ENCODE peak calls at places on chromosomes 16 and 17, in seven cellular contexts. S is A549; L is CD8-positive, alpha-beta memory T cell; R is right cardiac atrium; D is H9; V is left ventricle myocardium inferior; H is cardiac muscle cell. M is an unnamed sample.

GRCh38 chr17:42023524-42024349 is 3.8 kb downstream of the NKIRAS2 start:
- DNase-seq in S (no peak), V (peak; percentile 35), R (peak; percentile 40), L (no peak), H (peak; percentile 54), D (no peak), M (peak; percentile 7)

GRCh38 chr17:7842380-7842949 is 8.4 kb downstream of the KDM6B start:
- DNase-seq in R (peak; percentile 83), V (peak; percentile 55), D (no peak), L (peak; percentile 99), H (peak; percentile 89), S (peak; percentile 78), M (peak; percentile 94)

GRCh38 chr17:62732125-62732524 is 76.0 kb downstream of the MARCHF10 start:
- DNase-seq in D (peak; percentile 22), R (no peak), V (no peak), S (no peak), L (no peak), H (no peak), M (no peak)

GRCh38 chr17:79941088-79942010 is 94.3 kb downstream of the TBC1D16 start:
- DNase-seq in H (no peak), D (no peak), L (no peak), V (peak; percentile 4), S (no peak), R (peak; percentile 11), M (no peak)

GRCh38 chr16:11105038-11105903 is 150.7 kb downstream of the SOCS1 start:
- DNase-seq in L (no peak), H (peak; percentile 96), S (no peak), V (no peak), D (no peak), R (peak; percentile 51), M (peak; percentile 5)

GRCh38 chr16:314351-314750 is 31.4 kb downstream of the PDIA2 start:
- DNase-seq in S (no peak), D (no peak), R (no peak), L (no peak), H (no peak), V (no peak), M (no peak)

GRCh38 chr16:67805718-67806427 is 487 bp downstream of the RANBP10 start:
- DNase-seq in H (no peak), L (no peak), D (no peak), V (no peak), S (no peak), R (peak; percentile 33), M (no peak)

GRCh38 chr17:79627184-79627765 is 16.4 kb upstream of the RBFOX3 start:
- DNase-seq in S (no peak), V (no peak), D (peak; percentile 30), H (no peak), L (peak; percentile 18), R (no peak), M (no peak)

GRCh38 chr17:1959871-1960569 is 65.1 kb downstream of the RTN4RL1 start:
- DNase-seq in L (no peak), R (no peak), S (no peak), H (peak; percentile 58), V (no peak), D (no peak), M (no peak)

GRCh38 chr16:35174006-35174405 is 1714.6 kb downstream of the TP53TG3F start:
- DNase-seq in V (no peak), R (no peak), D (peak; percentile 5), S (no peak), L (no peak), H (no peak), M (no peak)

GRCh38 chr17:70050931-70051330 is 24.1 kb upstream of the KCNJ16 start:
- DNase-seq in L (no peak), V (no peak), D (no peak), H (no peak), S (no peak), R (no peak), M (no peak)

GRCh38 chr17:40436631-40437030 is 6.6 kb upstream of the IGFBP4 start:
- DNase-seq in D (no peak), L (peak; percentile 0), H (no peak), S (no peak), R (no peak), V (no peak), M (no peak)

GRCh38 chr16:25692734-25693508 is 1.2 kb downstream of the HS3ST4 start:
- DNase-seq in V (no peak), R (no peak), D (peak; percentile 55), L (no peak), S (no peak), H (no peak), M (no peak)

GRCh38 chr16:87435399-87436224 is 43.5 kb downstream of the MAP1LC3B start:
- DNase-seq in S (no peak), H (peak; percentile 65), R (no peak), D (no peak), L (no peak), V (no peak), M (no peak)

GRCh38 chr17:36936455-36936934 is 780 bp upstream of the LHX1 start:
- DNase-seq in R (no peak), S (no peak), L (no peak), V (no peak), H (no peak), D (peak; percentile 93), M (no peak)

GRCh38 chr17:2250140-2251095 is 53.2 kb downstream of the SMG6 start:
- DNase-seq in V (no peak), R (no peak), L (peak; percentile 68), H (peak; percentile 59), S (no peak), D (no peak), M (peak; percentile 38)

GRCh38 chr16:1223355-1224214 is 1.5 kb downstream of the TPSG1 start:
- DNase-seq in D (no peak), S (no peak), L (no peak), V (no peak), H (no peak), R (no peak), M (no peak)

GRCh38 chr16:18853694-18854093 is 52.3 kb upstream of the ARL6IP1 start:
- DNase-seq in S (no peak), H (peak; percentile 11), R (no peak), D (no peak), L (no peak), V (no peak), M (no peak)

GRCh38 chr16:18855196-18855595 is 53.8 kb upstream of the ARL6IP1 start:
- DNase-seq in H (no peak), L (no peak), V (no peak), R (no peak), S (no peak), D (no peak), M (no peak)

GRCh38 chr16:18852647-18853046 is 51.3 kb upstream of the ARL6IP1 start:
- DNase-seq in S (no peak), H (no peak), D (no peak), R (no peak), V (no peak), L (no peak), M (no peak)
- H3K27ac ChIP-seq in S (no peak overlapping the region), H (no peak overlapping the region), D (no peak overlapping the region), R (no peak overlapping the region), V (no peak overlapping the region), L (no peak overlapping the region), M (no peak overlapping the region)

DNA sequence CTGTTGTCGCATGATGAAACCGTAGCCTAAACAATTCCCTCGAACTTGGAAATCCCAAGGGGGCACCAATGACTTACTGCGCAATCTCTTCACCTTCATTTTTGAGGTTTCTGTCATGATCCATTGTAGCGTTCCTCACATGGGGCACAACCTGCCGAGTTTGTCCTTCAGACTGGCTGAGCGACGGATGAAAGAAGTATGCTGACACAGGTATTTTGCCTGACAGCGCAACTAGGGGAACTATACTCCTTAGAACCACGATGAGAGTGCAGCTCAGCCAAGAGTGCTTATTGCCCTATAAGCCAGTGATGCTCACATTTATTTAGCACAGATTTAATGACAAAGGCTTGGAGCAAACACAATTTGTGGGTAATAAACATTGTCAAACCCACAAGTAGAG is 106.3 kb upstream of the ZNF267 start:
- DNase-seq in L (no peak), H (no peak), R (no peak), D (no peak), V (no peak), S (no peak), M (no peak)
- H3K9me3 ChIP-seq in L (peaks cover 64% of the 10 kb centered on the region), H (peaks cover 5% of the 10 kb centered on the region), R (peaks cover 30% of the 10 kb centered on the region), D (peaks cover 66% of the 10 kb centered on the region), V (peaks cover 100% of the 10 kb centered on the region), S (peaks cover 68% of the 10 kb centered on the region), M (peaks cover 9% of the 10 kb centered on the region)

GRCh38 chr16:72932050-72932449 is 115.9 kb downstream of the ZFHX3 start:
- DNase-seq in L (no peak), D (no peak), H (peak; percentile 27), R (no peak), S (no peak), V (no peak), M (no peak)
- H3K4me1 ChIP-seq in L (no peaks in the 10 kb centered on the region), D (peaks cover 5% of the 10 kb centered on the region), H (peaks cover 4% of the 10 kb centered on the region), R (peaks cover 6% of the 10 kb centered on the region), S (peaks cover 42% of the 10 kb centered on the region), V (peaks cover 54% of the 10 kb centered on the region), M (no peaks in the 10 kb centered on the region)

DNA sequence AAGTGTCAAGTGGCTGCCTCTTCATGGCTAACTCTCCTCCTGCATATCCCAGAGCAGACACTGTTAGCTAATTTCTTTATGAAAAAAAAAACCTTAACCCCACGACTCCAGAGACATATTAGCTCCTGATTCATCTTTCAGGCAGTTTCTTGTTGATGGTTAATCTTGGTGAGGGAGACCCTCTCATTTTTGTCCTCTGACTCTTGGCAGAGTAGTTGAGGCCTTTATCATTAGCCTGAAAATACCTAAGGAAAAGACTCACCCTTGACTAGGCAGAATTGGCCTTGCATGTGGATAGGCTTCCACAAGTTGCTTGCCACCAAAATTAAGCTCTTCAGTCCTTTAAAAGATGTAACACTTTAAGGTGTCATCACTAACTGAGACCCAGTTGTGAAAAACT is 4.0 kb downstream of the CRYBA1 start:
- DNase-seq in V (no peak), S (no peak), L (no peak), H (no peak), D (no peak), R (no peak), M (no peak)
- H3K27ac ChIP-seq in V (no peak overlapping the region), S (no peak overlapping the region), L (no peak overlapping the region), H (no peak overlapping the region), D (no peak overlapping the region), R (no peak overlapping the region), M (no peak overlapping the region)

GRCh38 chr16:3388325-3388724 is 12.5 kb downstream of the ZSCAN32 start:
- DNase-seq in H (no peak), L (no peak), V (no peak), D (no peak), R (no peak), S (no peak), M (no peak)
- H3K9me3 ChIP-seq in H (no peaks in the 10 kb centered on the region), L (peaks cover 34% of the 10 kb centered on the region), V (peaks cover 71% of the 10 kb centered on the region), D (peaks cover 35% of the 10 kb centered on the region), R (peaks cover 34% of the 10 kb centered on the region), S (peaks cover 83% of the 10 kb centered on the region), M (peaks cover under 1% of the 10 kb centered on the region)

M was measured in CD4-positive, alpha-beta memory T cell.